ENCODE peak calls at places on chromosomes 12 and 14, in eight cellular contexts. N, D, X, M, Z, S, Y and J are unnamed samples.

GRCh38 chr14:105486974-105487448 is 325 bp downstream of the CRIP1 start:
- DNase-seq in N (no peak), M (peak), X (no peak), D (peak), Y (no peak), Z (peak), S (no peak), J (peak)

GRCh38 chr14:88007608-88008007 is 2.7 kb downstream of the GPR65 start:
- DNase-seq in S (no peak), M (no peak), Z (no peak), N (no peak), D (no peak), Y (no peak), X (no peak), J (no peak)

GRCh38 chr14:94992046-94992445 is 165.3 kb downstream of the DICER1 start:
- DNase-seq in M (no peak), N (no peak), X (no peak), Z (no peak), Y (no peak), S (no peak), D (no peak), J (no peak)

GRCh38 chr14:88986146-88986841 is 161.8 kb downstream of the TTC8 start:
- DNase-seq in X (peak), Y (peak), S (peak), N (no peak), M (no peak), Z (no peak), D (peak), J (no peak)

GRCh38 chr14:94548999-94549985 is 11.9 kb upstream of the SERPINA4 start:
- DNase-seq in M (peak), X (peak), D (peak), Y (peak), S (peak), Z (peak), N (peak), J (peak)

GRCh38 chr14:91284146-91284790 is 39.8 kb upstream of the GPR68 start:
- DNase-seq in S (peak), M (no peak), Z (no peak), N (no peak), X (peak), D (peak), Y (peak), J (no peak)

GRCh38 chr12:19153396-19153795 is 23.9 kb downstream of the PLEKHA5 start:
- DNase-seq in S (no peak), Z (no peak), X (no peak), N (no peak), Y (no peak), M (no peak), D (no peak), J (no peak)

GRCh38 chr12:49587174-49587908 is 18.1 kb downstream of the FAM186B start:
- DNase-seq in D (no peak), X (no peak), S (no peak), M (no peak), N (no peak), Y (no peak), Z (no peak), J (no peak)

GRCh38 chr14:73610692-73611091 is 1.6 kb upstream of the ACOT6 start:
- DNase-seq in X (no peak), Y (peak), M (no peak), N (no peak), Z (no peak), D (no peak), S (peak), J (no peak)

GRCh38 chr14:89672636-89673279 is 255.7 kb upstream of the FOXN3 start:
- DNase-seq in S (peak), D (no peak), Y (no peak), N (no peak), X (no peak), M (no peak), Z (no peak), J (no peak)

GRCh38 chr12:22202847-22203246 is 131.7 kb downstream of the ST8SIA1 start:
- DNase-seq in S (no peak), X (no peak), D (no peak), Y (no peak), N (no peak), Z (no peak), M (no peak), J (no peak)

GRCh38 chr14:51922624-51923023 is 62.2 kb downstream of the GNG2 start:
- DNase-seq in N (no peak), S (peak), M (no peak), Y (no peak), X (no peak), Z (no peak), D (no peak), J (no peak)

GRCh38 chr12:292186-292585 is 29.6 kb upstream of the SLC6A13 start:
- DNase-seq in N (no peak), D (no peak), S (no peak), Z (no peak), M (no peak), Y (no peak), X (no peak), J (no peak)

GRCh38 chr12:29609431-29610215 is 112.1 kb upstream of the OVCH1 start:
- DNase-seq in M (no peak), X (no peak), Z (no peak), S (no peak), Y (no peak), D (no peak), N (no peak), J (no peak)

GRCh38 chr14:32702571-32702970 is 236.1 kb upstream of the NPAS3 start:
- DNase-seq in S (no peak), Z (peak), X (no peak), Y (no peak), N (peak), D (peak), M (no peak), J (peak)

GRCh38 chr12:47903151-47903611 is 1.6 kb downstream of the VDR start:
- DNase-seq in Z (peak), X (peak), Y (peak), S (peak), N (no peak), D (no peak), M (no peak), J (no peak)

GRCh38 chr12:58741226-58741625 is 179.1 kb downstream of the LRIG3 start:
- DNase-seq in X (no peak), D (no peak), N (no peak), S (no peak), Y (no peak), Z (no peak), M (no peak), J (no peak)

GRCh38 chr12:40970320-40970907 is 217.7 kb upstream of the PDZRN4 start:
- DNase-seq in S (no peak), N (no peak), X (no peak), M (no peak), D (no peak), Z (no peak), Y (peak), J (no peak)

GRCh38 chr14:65720743-65721142 is 308.2 kb downstream of the FUT8 start:
- DNase-seq in D (no peak), N (no peak), M (no peak), Z (no peak), S (no peak), X (no peak), Y (no peak), J (no peak)

GRCh38 chr12:15688838-15689237 is 100.3 kb downstream of the EPS8 start:
- DNase-seq in Z (no peak), Y (no peak), M (no peak), D (no peak), S (no peak), N (peak), X (no peak), J (no peak)